ENCODE peak calls at places on chromosomes 16 and 17, in ten cellular contexts. W is tibial artery, T is esophagus muscularis mucosa, P is thoracic aorta, C is fibroblast of lung, E is gastrocnemius medialis, I is GM12865, Q is HCT116, D is AG10803, R is coronary artery. G is an unnamed sample.

GRCh38 chr16:56869513-56870270 is 4.7 kb downstream of the SLC12A3 start:
- DNase-seq in W (no peak), D (no peak), I (peak; percentile 78), T (no peak), P (no peak), E (no peak), Q (peak; percentile 34), C (no peak), R (no peak), G (peak; percentile 39)

GRCh38 chr17:19398301-19399181 is 11.6 kb upstream of the MFAP4 start:
- DNase-seq in C (peak; percentile 19), R (peak; percentile 80), W (peak; percentile 77), D (peak; percentile 29), Q (no peak), I (no peak), E (peak; percentile 48), P (peak; percentile 70), T (no peak), G (peak; percentile 74)

GRCh38 chr16:11669380-11670146 is 1.3 kb downstream of the SNN start:
- DNase-seq in C (no peak), D (peak; percentile 18), Q (no peak), I (peak; percentile 72), W (peak; percentile 89), E (peak; percentile 82), T (no peak), P (no peak), R (no peak), G (peak; percentile 46)

GRCh38 chr17:15957206-15957605 is 12.3 kb downstream of the ADORA2B start:
- DNase-seq in R (no peak), Q (peak; percentile 86), E (no peak), D (no peak), C (peak; percentile 51), W (no peak), P (no peak), I (peak; percentile 35), T (no peak), G (no peak)

GRCh38 chr17:60514053-60514452 is 12.0 kb downstream of the APPBP2 start:
- DNase-seq in E (no peak), D (no peak), R (no peak), I (no peak), C (no peak), Q (no peak), T (no peak), P (no peak), W (no peak), G (no peak)

GRCh38 chr16:85589688-85590505 is 23.2 kb upstream of the GSE1 start:
- DNase-seq in P (no peak), D (no peak), C (no peak), R (no peak), I (no peak), T (no peak), E (no peak), W (no peak), Q (no peak), G (no peak)

GRCh38 chr16:70561623-70562022 is 38.0 kb downstream of the SF3B3 start:
- DNase-seq in Q (no peak), R (no peak), C (no peak), E (peak; percentile 83), I (no peak), D (no peak), T (no peak), W (no peak), P (no peak), G (no peak)

GRCh38 chr17:13671771-13672170 is 70.0 kb upstream of the HS3ST3A1 start:
- DNase-seq in P (no peak), Q (no peak), E (no peak), D (peak; percentile 34), R (no peak), I (peak; percentile 20), C (peak; percentile 80), W (no peak), T (no peak), G (peak; percentile 62)

GRCh38 chr17:5758651-5759050 is 174.3 kb upstream of the NLRP1 start:
- DNase-seq in D (peak; percentile 14), W (no peak), Q (peak; percentile 83), C (peak; percentile 65), T (no peak), I (peak; percentile 78), E (no peak), P (no peak), R (no peak), G (peak; percentile 32)

GRCh38 chr16:50260206-50261159 is 5.9 kb upstream of the ADCY7 start:
- DNase-seq in D (no peak), T (no peak), R (no peak), Q (no peak), P (peak; percentile 0), E (no peak), W (peak; percentile 51), I (no peak), C (no peak), G (no peak)

GRCh38 chr17:9729034-9729650 is 62.2 kb downstream of the DHRS7C start:
- DNase-seq in E (no peak), T (no peak), R (no peak), Q (peak; percentile 23), P (no peak), I (peak; percentile 54), W (no peak), C (peak; percentile 44), D (peak; percentile 58), G (peak; percentile 60)

GRCh38 chr16:70160821-70161220 is 12.8 kb upstream of the CLEC18C start:
- DNase-seq in Q (no peak), I (no peak), W (no peak), P (no peak), E (no peak), C (no peak), D (no peak), R (no peak), T (peak; percentile 92), G (no peak)

GRCh38 chr17:45293413-45294211 is 23.2 kb downstream of the MAP3K14 start:
- DNase-seq in P (peak; percentile 82), E (peak; percentile 99), I (peak; percentile 64), T (peak; percentile 95), C (peak; percentile 92), W (peak; percentile 94), R (peak; percentile 90), Q (peak; percentile 65), D (peak; percentile 92), G (peak; percentile 98)

GRCh38 chr16:57892447-57893096 is 78.4 kb downstream of the CNGB1 start:
- DNase-seq in I (no peak), W (no peak), E (no peak), T (no peak), Q (no peak), D (no peak), R (no peak), P (no peak), C (peak; percentile 53), G (no peak)

GRCh38 chr17:49209061-49209571 is 1.3 kb downstream of the GNGT2 start:
- DNase-seq in E (no peak), R (no peak), T (no peak), I (no peak), W (no peak), Q (no peak), C (no peak), P (no peak), D (no peak), G (no peak)
- H3K4me3 ChIP-seq in E (no peak overlapping the region), R (no peak overlapping the region), T (no peak overlapping the region), I (peak overlapping the region; percentile 87), W (no peak overlapping the region), Q (no peak overlapping the region), C (no peak overlapping the region), P (no peak overlapping the region), D (no peak overlapping the region), G (no peak overlapping the region)

DNA sequence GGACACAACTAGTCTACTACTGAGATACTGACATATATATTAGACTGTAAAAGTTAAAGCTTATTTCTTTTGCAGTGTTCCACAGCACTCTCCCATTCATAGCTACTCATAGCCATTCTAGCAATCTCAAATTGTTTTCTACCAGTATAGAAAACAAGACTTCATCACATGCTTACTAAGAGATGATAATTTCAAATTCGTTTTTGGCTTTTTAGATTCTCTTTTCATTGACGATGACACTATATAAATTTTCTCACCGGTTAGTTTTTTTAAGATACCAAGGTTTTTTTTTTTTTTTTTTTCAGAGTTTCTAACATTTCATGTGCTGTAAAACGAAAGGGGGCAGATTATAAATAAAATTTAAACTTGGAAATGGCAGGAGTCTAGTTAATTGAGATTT is 17.9 kb downstream of the IKZF3 start:
- DNase-seq in P (no peak), E (no peak), W (no peak), I (no peak), T (no peak), C (no peak), R (no peak), D (no peak), Q (no peak), G (no peak)
- TF ChIP-seq CTCF in P (no peak), E (no peak), W (no peak), I (no peak), T (no peak), C (no peak), R (no peak), D (no peak), Q (no peak), G (no peak)

GRCh38 chr17:77581480-77581879 is 377.0 kb upstream of the TNRC6C start:
- DNase-seq in D (peak; percentile 54), R (no peak), I (no peak), Q (no peak), P (no peak), E (no peak), C (peak; percentile 59), T (no peak), W (peak; percentile 53), G (peak; percentile 50)

GRCh38 chr17:77579131-77579530 is 379.4 kb upstream of the TNRC6C start:
- DNase-seq in C (no peak), D (no peak), P (no peak), E (no peak), I (no peak), T (no peak), R (no peak), W (peak; percentile 43), Q (no peak), G (no peak)

GRCh38 chr17:77579717-77580116 is 378.8 kb upstream of the TNRC6C start:
- DNase-seq in E (no peak), D (no peak), R (no peak), P (no peak), Q (no peak), T (no peak), I (no peak), W (no peak), C (no peak), G (no peak)

GRCh38 chr17:77580531-77580930 is 378.0 kb upstream of the TNRC6C start:
- DNase-seq in Q (no peak), D (no peak), P (no peak), R (no peak), I (no peak), E (no peak), W (peak; percentile 39), T (no peak), C (no peak), G (no peak)

DNA sequence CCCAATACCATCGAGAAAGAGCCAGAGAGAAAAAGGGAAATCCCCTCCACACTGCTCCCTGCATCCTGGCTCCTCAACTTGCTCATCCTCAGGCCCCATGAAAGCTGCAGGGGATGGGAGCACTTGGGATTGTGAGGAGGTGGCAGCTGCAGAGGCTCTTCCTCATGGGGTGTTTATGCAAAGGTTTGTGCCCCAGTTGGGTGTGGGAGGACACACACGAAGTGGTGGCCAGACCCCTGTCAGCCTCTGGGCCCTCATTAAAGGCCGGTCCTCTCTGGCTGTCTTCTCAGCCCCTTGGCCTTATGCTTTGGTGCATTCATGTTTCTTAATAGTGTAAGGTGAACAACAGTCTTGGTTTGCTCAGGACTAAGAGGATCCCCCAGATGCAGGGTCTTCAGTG is 377.5 kb upstream of the TNRC6C start:
- DNase-seq in P (no peak), Q (no peak), I (no peak), R (no peak), T (no peak), E (no peak), C (no peak), W (peak; percentile 20), D (no peak), G (no peak)
- H3K4me3 ChIP-seq in P (no peak overlapping the region), Q (no peak overlapping the region), I (no peak overlapping the region), R (no peak overlapping the region), T (no peak overlapping the region), E (no peak overlapping the region), C (no peak overlapping the region), W (no peak overlapping the region), D (no peak overlapping the region), G (no peak overlapping the region)

GRCh38 chr16:75555707-75556512 is at the start of gene TMEM231:
- DNase-seq in W (peak; percentile 99), D (peak; percentile 91), Q (peak; percentile 84), T (peak; percentile 99), E (peak; percentile 95), P (peak; percentile 95), R (peak; percentile 98), C (peak; percentile 93), I (peak; percentile 96), G (peak; percentile 91)
- TF ChIP-seq CTCF in W (no peak), D (no peak), Q (no peak), T (no peak), E (no peak), P (no peak), R (no peak), C (no peak), I (peak; percentile 6), G (no peak)